ENCODE peak calls at places on chromosomes 11 and 22, in seven cellular contexts. One of them, this sample, is unnamed.

GRCh38 chr11:72433455-72434061 is 773 bp downstream of the CLPB start:
- DNase-seq in mesenchymal stem cell: no peak
- DNase-seq in mesendoderm: no peak
- DNase-seq in H1: no peak
- DNase-seq in IMR-90: no peak
- DNase-seq in neuronal stem cell: no peak
- DNase-seq in trophoblast cell: no peak
- DNase-seq in this sample: no peak

GRCh38 chr22:27719535-27720227 is 81.9 kb downstream of the MN1 start:
- DNase-seq in mesenchymal stem cell: peak; percentile 29
- DNase-seq in mesendoderm: peak; percentile 78
- DNase-seq in H1: no peak
- DNase-seq in IMR-90: peak; percentile 16
- DNase-seq in neuronal stem cell: no peak
- DNase-seq in trophoblast cell: no peak
- DNase-seq in this sample: peak; percentile 72

GRCh38 chr11:35953081-35953480 is 9.2 kb downstream of the LDLRAD3 start:
- DNase-seq in mesenchymal stem cell: no peak
- DNase-seq in mesendoderm: no peak
- DNase-seq in H1: no peak
- DNase-seq in IMR-90: no peak
- DNase-seq in neuronal stem cell: no peak
- DNase-seq in trophoblast cell: no peak
- DNase-seq in this sample: no peak

GRCh38 chr11:68976563-68976962 is 4.2 kb downstream of the MRGPRD start:
- DNase-seq in mesenchymal stem cell: no peak
- DNase-seq in mesendoderm: no peak
- DNase-seq in H1: no peak
- DNase-seq in IMR-90: peak; percentile 7
- DNase-seq in neuronal stem cell: no peak
- DNase-seq in trophoblast cell: no peak
- DNase-seq in this sample: no peak

GRCh38 chr22:28647216-28647615 is 32.4 kb downstream of the TTC28 start:
- DNase-seq in mesenchymal stem cell: no peak
- DNase-seq in mesendoderm: no peak
- DNase-seq in H1: no peak
- DNase-seq in IMR-90: peak; percentile 51
- DNase-seq in neuronal stem cell: no peak
- DNase-seq in trophoblast cell: peak; percentile 15
- DNase-seq in this sample: no peak

GRCh38 chr11:78860720-78861422 is 286.2 kb upstream of the NARS2 start:
- DNase-seq in mesenchymal stem cell: peak; percentile 44
- DNase-seq in mesendoderm: peak; percentile 56
- DNase-seq in H1: peak; percentile 68
- DNase-seq in IMR-90: peak; percentile 35
- DNase-seq in neuronal stem cell: peak; percentile 27
- DNase-seq in trophoblast cell: peak; percentile 54
- DNase-seq in this sample: no peak

GRCh38 chr11:102914238-102915043 is 39.7 kb upstream of the MMP12 start:
- DNase-seq in mesenchymal stem cell: peak; percentile 55
- DNase-seq in mesendoderm: peak; percentile 83
- DNase-seq in H1: peak; percentile 54
- DNase-seq in IMR-90: peak; percentile 56
- DNase-seq in neuronal stem cell: peak; percentile 14
- DNase-seq in trophoblast cell: peak; percentile 53
- DNase-seq in this sample: peak; percentile 62

GRCh38 chr22:22992474-22992873 is 77.8 kb upstream of the GNAZ start:
- DNase-seq in mesenchymal stem cell: no peak
- DNase-seq in mesendoderm: no peak
- DNase-seq in H1: no peak
- DNase-seq in IMR-90: no peak
- DNase-seq in neuronal stem cell: no peak
- DNase-seq in trophoblast cell: no peak
- DNase-seq in this sample: no peak

GRCh38 chr11:121886005-121886739 is 229.8 kb downstream of the BLID start:
- DNase-seq in mesenchymal stem cell: no peak
- DNase-seq in mesendoderm: no peak
- DNase-seq in H1: no peak
- DNase-seq in IMR-90: no peak
- DNase-seq in neuronal stem cell: no peak
- DNase-seq in trophoblast cell: no peak
- DNase-seq in this sample: no peak

GRCh38 chr11:76807206-76807875 is 24.2 kb downstream of the TSKU start:
- DNase-seq in mesenchymal stem cell: peak; percentile 79
- DNase-seq in mesendoderm: peak; percentile 92
- DNase-seq in H1: peak; percentile 98
- DNase-seq in IMR-90: peak; percentile 69
- DNase-seq in neuronal stem cell: peak; percentile 88
- DNase-seq in trophoblast cell: peak; percentile 87
- DNase-seq in this sample: peak; percentile 91

DNA sequence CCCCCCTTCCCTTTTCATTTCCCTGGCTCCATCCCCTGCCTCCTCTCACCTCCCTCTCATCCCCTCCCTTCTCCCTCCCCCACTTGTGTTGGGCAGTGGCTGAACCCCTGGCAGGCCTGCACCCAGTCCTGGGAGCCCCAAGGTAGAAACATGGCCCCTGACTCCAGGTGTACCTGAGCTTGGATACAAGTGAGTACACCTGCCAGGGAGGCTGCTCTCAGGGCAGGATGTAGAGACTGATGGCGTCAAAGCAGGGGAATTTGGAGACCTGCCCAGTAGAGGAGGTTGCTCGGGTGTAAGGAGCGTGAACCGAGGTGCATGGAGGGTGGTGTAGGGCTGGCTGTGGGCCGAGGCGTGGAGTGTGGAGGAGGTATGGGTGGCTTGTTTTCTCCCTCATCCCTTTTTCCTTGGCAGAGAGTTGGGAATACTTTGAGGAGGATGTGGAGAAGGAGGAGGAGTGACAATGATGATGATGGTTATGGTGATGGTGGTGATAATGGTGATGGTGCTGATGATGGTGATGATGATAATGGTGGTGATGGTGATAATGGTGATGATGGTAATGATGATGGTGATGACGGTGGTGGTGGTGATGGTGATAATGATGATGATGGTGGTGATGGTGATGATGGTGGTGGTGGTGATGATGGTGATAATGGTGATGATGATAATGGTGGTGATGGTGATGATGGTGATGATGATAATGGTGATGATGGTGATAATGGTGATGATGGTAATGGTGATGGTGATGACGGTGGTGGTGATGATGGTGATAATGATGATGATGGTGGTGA is 12.3 kb downstream of the MRGPRG start:
- DNase-seq in mesenchymal stem cell: no peak
- DNase-seq in mesendoderm: no peak
- DNase-seq in H1: no peak
- DNase-seq in IMR-90: no peak
- DNase-seq in neuronal stem cell: no peak
- DNase-seq in trophoblast cell: no peak
- DNase-seq in this sample: no peak
- H3K23ac ChIP-seq in mesenchymal stem cell: no peak overlapping the region
- H3K23ac ChIP-seq in mesendoderm: no peak overlapping the region
- H3K23ac ChIP-seq in H1: no peak overlapping the region
- H3K23ac ChIP-seq in IMR-90: no peak overlapping the region
- H3K23ac ChIP-seq in neuronal stem cell: no peak overlapping the region
- H3K23ac ChIP-seq in trophoblast cell: no peak overlapping the region
- H3K23ac ChIP-seq in this sample: no peak overlapping the region

DNA sequence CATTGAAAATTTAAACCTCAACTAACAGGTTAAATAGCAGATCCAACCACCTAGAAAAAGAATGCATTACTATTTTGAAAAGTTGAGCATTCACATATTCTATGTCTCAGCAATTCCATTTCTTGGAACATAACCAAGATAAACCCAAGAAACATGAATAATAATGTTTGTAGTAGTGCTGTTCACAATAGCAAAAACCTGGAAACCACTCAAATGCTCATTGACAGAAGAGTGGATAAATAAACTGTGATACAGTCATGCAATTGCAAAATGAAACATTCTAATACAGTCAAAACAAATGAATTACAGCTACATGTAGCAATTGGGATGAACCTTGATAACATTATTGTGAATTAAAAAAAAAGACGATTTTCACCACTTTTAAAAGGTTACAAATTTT is 162.8 kb upstream of the TMEM45B start:
- DNase-seq in mesenchymal stem cell: no peak
- DNase-seq in mesendoderm: no peak
- DNase-seq in H1: no peak
- DNase-seq in IMR-90: peak; percentile 79
- DNase-seq in neuronal stem cell: no peak
- DNase-seq in trophoblast cell: no peak
- DNase-seq in this sample: no peak
- H3K23ac ChIP-seq in mesenchymal stem cell: no peak overlapping the region
- H3K23ac ChIP-seq in mesendoderm: no peak overlapping the region
- H3K23ac ChIP-seq in H1: no peak overlapping the region
- H3K23ac ChIP-seq in IMR-90: no peak overlapping the region
- H3K23ac ChIP-seq in neuronal stem cell: no peak overlapping the region
- H3K23ac ChIP-seq in trophoblast cell: no peak overlapping the region
- H3K23ac ChIP-seq in this sample: no peak overlapping the region

DNA sequence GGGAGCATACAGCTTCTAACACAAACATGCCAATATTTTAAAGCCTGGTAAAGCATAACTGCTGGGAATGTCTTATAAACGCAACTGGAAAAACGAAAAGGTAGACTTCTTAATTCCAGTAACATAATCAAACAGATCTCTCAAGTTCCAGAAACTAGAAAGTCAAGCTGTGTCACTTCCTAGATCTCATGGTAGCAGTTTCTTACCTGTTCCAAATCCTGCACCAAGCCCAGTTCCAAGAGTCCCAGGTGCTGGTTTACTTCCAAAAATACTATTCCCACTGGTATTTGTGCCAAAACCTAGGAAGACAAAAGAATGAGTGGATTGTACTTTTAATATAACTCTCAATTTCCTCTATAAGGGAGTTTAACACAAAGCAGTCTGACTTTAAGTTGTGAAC is 44.2 kb downstream of the NUP98 start:
- DNase-seq in mesenchymal stem cell: no peak
- DNase-seq in mesendoderm: no peak
- DNase-seq in H1: no peak
- DNase-seq in IMR-90: no peak
- DNase-seq in neuronal stem cell: no peak
- DNase-seq in trophoblast cell: peak; percentile 27
- DNase-seq in this sample: no peak
- H3K23ac ChIP-seq in mesenchymal stem cell: no peak overlapping the region
- H3K23ac ChIP-seq in mesendoderm: no peak overlapping the region
- H3K23ac ChIP-seq in H1: no peak overlapping the region
- H3K23ac ChIP-seq in IMR-90: no peak overlapping the region
- H3K23ac ChIP-seq in neuronal stem cell: no peak overlapping the region
- H3K23ac ChIP-seq in trophoblast cell: no peak overlapping the region
- H3K23ac ChIP-seq in this sample: no peak overlapping the region

DNA sequence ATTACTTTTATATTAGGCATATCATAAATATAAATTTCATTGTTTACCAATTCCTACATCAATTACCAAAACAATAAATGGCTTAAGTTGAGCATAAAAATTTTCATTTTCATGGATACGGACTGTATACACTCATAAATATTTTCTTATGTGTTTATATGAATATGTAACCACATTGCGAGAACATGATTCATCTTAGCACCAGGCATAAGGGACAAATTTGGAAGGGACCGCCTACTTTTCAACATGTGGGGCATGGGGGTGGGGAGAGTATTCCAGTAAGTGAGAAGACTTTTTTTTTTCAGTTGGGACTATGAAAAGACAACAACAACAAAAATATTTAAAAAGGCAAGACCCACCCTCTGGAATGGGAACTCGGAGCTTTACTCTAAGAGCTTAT is 296.1 kb downstream of the RAB38 start:
- DNase-seq in mesenchymal stem cell: no peak
- DNase-seq in mesendoderm: no peak
- DNase-seq in H1: no peak
- DNase-seq in IMR-90: no peak
- DNase-seq in neuronal stem cell: no peak
- DNase-seq in trophoblast cell: peak; percentile 12
- DNase-seq in this sample: no peak
- H3K23ac ChIP-seq in mesenchymal stem cell: no peak overlapping the region
- H3K23ac ChIP-seq in mesendoderm: no peak overlapping the region
- H3K23ac ChIP-seq in H1: no peak overlapping the region
- H3K23ac ChIP-seq in IMR-90: no peak overlapping the region
- H3K23ac ChIP-seq in neuronal stem cell: no peak overlapping the region
- H3K23ac ChIP-seq in trophoblast cell: no peak overlapping the region
- H3K23ac ChIP-seq in this sample: no peak overlapping the region

GRCh38 chr22:17135153-17135760 is 14.1 kb upstream of the TMEM121B start:
- DNase-seq in mesenchymal stem cell: no peak
- DNase-seq in mesendoderm: no peak
- DNase-seq in H1: no peak
- DNase-seq in IMR-90: no peak
- DNase-seq in neuronal stem cell: no peak
- DNase-seq in trophoblast cell: no peak
- DNase-seq in this sample: no peak

GRCh38 chr22:17132112-17132511 is 11.0 kb upstream of the TMEM121B start:
- DNase-seq in mesenchymal stem cell: no peak
- DNase-seq in mesendoderm: no peak
- DNase-seq in H1: no peak
- DNase-seq in IMR-90: no peak
- DNase-seq in neuronal stem cell: no peak
- DNase-seq in trophoblast cell: peak; percentile 7
- DNase-seq in this sample: no peak

GRCh38 chr22:17130199-17130598 is 9.0 kb upstream of the TMEM121B start:
- DNase-seq in mesenchymal stem cell: no peak
- DNase-seq in mesendoderm: no peak
- DNase-seq in H1: no peak
- DNase-seq in IMR-90: peak; percentile 34
- DNase-seq in neuronal stem cell: no peak
- DNase-seq in trophoblast cell: peak; percentile 17
- DNase-seq in this sample: no peak

GRCh38 chr22:17133137-17133536 is 12.0 kb upstream of the TMEM121B start:
- DNase-seq in mesenchymal stem cell: no peak
- DNase-seq in mesendoderm: no peak
- DNase-seq in H1: no peak
- DNase-seq in IMR-90: no peak
- DNase-seq in neuronal stem cell: no peak
- DNase-seq in trophoblast cell: no peak
- DNase-seq in this sample: no peak

GRCh38 chr22:17131686-17132085 is 10.5 kb upstream of the TMEM121B start:
- DNase-seq in mesenchymal stem cell: no peak
- DNase-seq in mesendoderm: peak; percentile 49
- DNase-seq in H1: no peak
- DNase-seq in IMR-90: no peak
- DNase-seq in neuronal stem cell: no peak
- DNase-seq in trophoblast cell: peak; percentile 79
- DNase-seq in this sample: no peak
- H3K23ac ChIP-seq in mesenchymal stem cell: no peak overlapping the region
- H3K23ac ChIP-seq in mesendoderm: no peak overlapping the region
- H3K23ac ChIP-seq in H1: no peak overlapping the region
- H3K23ac ChIP-seq in IMR-90: no peak overlapping the region
- H3K23ac ChIP-seq in neuronal stem cell: no peak overlapping the region
- H3K23ac ChIP-seq in trophoblast cell: no peak overlapping the region
- H3K23ac ChIP-seq in this sample: no peak overlapping the region